ENCODE peak calls at places on chromosomes 3 and 15, in four cellular contexts. One of them, this sample, is unnamed.

GRCh38 chr3:29655016-29655415 is 374.1 kb downstream of the RBMS3 start:
- DNase-seq in ovary: no peak
- DNase-seq in A549: no peak
- DNase-seq in right cardiac atrium: no peak
- DNase-seq in this sample: no peak

GRCh38 chr3:43525941-43526607 is 95.7 kb downstream of the ANO10 start:
- DNase-seq in ovary: no peak
- DNase-seq in right cardiac atrium: peak
- DNase-seq in A549: no peak
- DNase-seq in this sample: no peak

GRCh38 chr15:52148409-52148808 is 35.8 kb upstream of the BCL2L10 start:
- DNase-seq in right cardiac atrium: no peak
- DNase-seq in A549: no peak
- DNase-seq in ovary: no peak
- DNase-seq in this sample: no peak

GRCh38 chr15:83436513-83437158 is 10.5 kb upstream of the SH3GL3 start:
- DNase-seq in right cardiac atrium: no peak
- DNase-seq in ovary: no peak
- DNase-seq in A549: peak
- DNase-seq in this sample: peak

GRCh38 chr3:182597621-182598041 is 195.7 kb upstream of the ATP11B start:
- DNase-seq in ovary: no peak
- DNase-seq in right cardiac atrium: no peak
- DNase-seq in A549: no peak
- DNase-seq in this sample: no peak

GRCh38 chr3:51646091-51646490 is 25.0 kb upstream of the TEX264 start:
- DNase-seq in A549: no peak
- DNase-seq in ovary: no peak
- DNase-seq in right cardiac atrium: no peak
- DNase-seq in this sample: no peak

GRCh38 chr3:112926000-112926399 is 48.9 kb downstream of the CD200R1 start:
- DNase-seq in right cardiac atrium: no peak
- DNase-seq in ovary: no peak
- DNase-seq in A549: no peak
- DNase-seq in this sample: no peak

GRCh38 chr15:82850731-82851130 is 41.3 kb downstream of the WHAMM start:
- DNase-seq in A549: no peak
- DNase-seq in ovary: no peak
- DNase-seq in right cardiac atrium: no peak
- DNase-seq in this sample: no peak

GRCh38 chr15:32716216-32716959 is 1.4 kb upstream of the GREM1 start:
- DNase-seq in ovary: no peak
- DNase-seq in right cardiac atrium: no peak
- DNase-seq in A549: no peak
- DNase-seq in this sample: no peak

GRCh38 chr3:173553635-173554280 is 156.2 kb downstream of the NLGN1 start:
- DNase-seq in A549: peak
- DNase-seq in right cardiac atrium: no peak
- DNase-seq in ovary: no peak
- DNase-seq in this sample: peak

GRCh38 chr3:103494512-103494911 is 1059.7 kb downstream of the ZPLD1 start:
- DNase-seq in right cardiac atrium: no peak
- DNase-seq in A549: no peak
- DNase-seq in ovary: no peak
- DNase-seq in this sample: no peak